ENCODE peak calls at places on chromosomes 6 and 20, in eight cellular contexts. One of them, this sample, is unnamed.

GRCh38 chr6:134464690-134465411 is 146.9 kb upstream of the SGK1 start:
- DNase-seq in neuronal stem cell: no peak
- DNase-seq in right cardiac atrium: no peak
- DNase-seq in CD4-positive, alpha-beta T cell: no peak
- DNase-seq in A549: peak; percentile 15
- DNase-seq in prostate gland: no peak
- DNase-seq in tibial artery: no peak
- DNase-seq in CD8-positive, alpha-beta T cell: no peak
- DNase-seq in this sample: no peak

GRCh38 chr20:14721926-14722325 is 384.5 kb upstream of the FLRT3 start:
- DNase-seq in CD8-positive, alpha-beta T cell: no peak
- DNase-seq in right cardiac atrium: no peak
- DNase-seq in neuronal stem cell: no peak
- DNase-seq in A549: no peak
- DNase-seq in tibial artery: no peak
- DNase-seq in prostate gland: no peak
- DNase-seq in CD4-positive, alpha-beta T cell: no peak
- DNase-seq in this sample: no peak

GRCh38 chr6:142531727-142532126 is 229.9 kb downstream of the ADGRG6 start:
- DNase-seq in tibial artery: no peak
- DNase-seq in CD8-positive, alpha-beta T cell: no peak
- DNase-seq in A549: no peak
- DNase-seq in CD4-positive, alpha-beta T cell: no peak
- DNase-seq in prostate gland: no peak
- DNase-seq in right cardiac atrium: no peak
- DNase-seq in neuronal stem cell: no peak
- DNase-seq in this sample: no peak

GRCh38 chr6:75396005-75396800 is 97.4 kb downstream of the FILIP1 start:
- DNase-seq in right cardiac atrium: no peak
- DNase-seq in A549: no peak
- DNase-seq in tibial artery: no peak
- DNase-seq in neuronal stem cell: no peak
- DNase-seq in prostate gland: no peak
- DNase-seq in CD8-positive, alpha-beta T cell: no peak
- DNase-seq in CD4-positive, alpha-beta T cell: no peak
- DNase-seq in this sample: no peak

GRCh38 chr20:36951977-36952738 is 650 bp upstream of the SAMHD1 start:
- DNase-seq in A549: no peak
- DNase-seq in tibial artery: no peak
- DNase-seq in neuronal stem cell: no peak
- DNase-seq in CD8-positive, alpha-beta T cell: no peak
- DNase-seq in right cardiac atrium: no peak
- DNase-seq in prostate gland: no peak
- DNase-seq in CD4-positive, alpha-beta T cell: no peak
- DNase-seq in this sample: no peak

GRCh38 chr6:88725111-88725711 is 238.2 kb downstream of the RNGTT start:
- DNase-seq in CD8-positive, alpha-beta T cell: no peak
- DNase-seq in A549: no peak
- DNase-seq in right cardiac atrium: peak; percentile 56
- DNase-seq in neuronal stem cell: no peak
- DNase-seq in prostate gland: no peak
- DNase-seq in CD4-positive, alpha-beta T cell: no peak
- DNase-seq in tibial artery: no peak
- DNase-seq in this sample: no peak

GRCh38 chr6:2110504-2110903 is 134.9 kb downstream of the GMDS start:
- DNase-seq in tibial artery: peak; percentile 87
- DNase-seq in CD4-positive, alpha-beta T cell: no peak
- DNase-seq in prostate gland: no peak
- DNase-seq in CD8-positive, alpha-beta T cell: no peak
- DNase-seq in right cardiac atrium: no peak
- DNase-seq in A549: no peak
- DNase-seq in neuronal stem cell: no peak
- DNase-seq in this sample: no peak

GRCh38 chr6:127103482-127103881 is 15.0 kb upstream of the RSPO3 start:
- DNase-seq in CD8-positive, alpha-beta T cell: no peak
- DNase-seq in right cardiac atrium: no peak
- DNase-seq in prostate gland: no peak
- DNase-seq in CD4-positive, alpha-beta T cell: no peak
- DNase-seq in A549: no peak
- DNase-seq in neuronal stem cell: no peak
- DNase-seq in tibial artery: no peak
- DNase-seq in this sample: no peak

GRCh38 chr6:1094306-1094705 is 217.6 kb upstream of the FOXQ1 start:
- DNase-seq in neuronal stem cell: no peak
- DNase-seq in CD4-positive, alpha-beta T cell: no peak
- DNase-seq in CD8-positive, alpha-beta T cell: no peak
- DNase-seq in prostate gland: no peak
- DNase-seq in tibial artery: no peak
- DNase-seq in right cardiac atrium: no peak
- DNase-seq in A549: no peak
- DNase-seq in this sample: no peak

GRCh38 chr6:151067684-151068596 is 171.8 kb upstream of the AKAP12 start:
- DNase-seq in CD4-positive, alpha-beta T cell: no peak
- DNase-seq in neuronal stem cell: no peak
- DNase-seq in CD8-positive, alpha-beta T cell: no peak
- DNase-seq in prostate gland: peak; percentile 25
- DNase-seq in A549: peak; percentile 74
- DNase-seq in right cardiac atrium: peak; percentile 77
- DNase-seq in tibial artery: peak; percentile 85
- DNase-seq in this sample: no peak

GRCh38 chr6:142942805-142943227 is 2.2 kb downstream of the HIVEP2 start:
- DNase-seq in CD8-positive, alpha-beta T cell: no peak
- DNase-seq in A549: peak; percentile 34
- DNase-seq in right cardiac atrium: no peak
- DNase-seq in CD4-positive, alpha-beta T cell: no peak
- DNase-seq in neuronal stem cell: no peak
- DNase-seq in tibial artery: no peak
- DNase-seq in prostate gland: no peak
- DNase-seq in this sample: no peak

GRCh38 chr6:37779111-37779800 is 40.3 kb upstream of the ZFAND3 start:
- DNase-seq in tibial artery: no peak
- DNase-seq in right cardiac atrium: peak; percentile 34
- DNase-seq in CD4-positive, alpha-beta T cell: no peak
- DNase-seq in CD8-positive, alpha-beta T cell: no peak
- DNase-seq in neuronal stem cell: no peak
- DNase-seq in prostate gland: no peak
- DNase-seq in A549: no peak
- DNase-seq in this sample: no peak

GRCh38 chr6:72724545-72724944 is 102.7 kb downstream of the KCNQ5 start:
- DNase-seq in A549: no peak
- DNase-seq in right cardiac atrium: no peak
- DNase-seq in prostate gland: no peak
- DNase-seq in CD4-positive, alpha-beta T cell: no peak
- DNase-seq in CD8-positive, alpha-beta T cell: no peak
- DNase-seq in neuronal stem cell: no peak
- DNase-seq in tibial artery: no peak
- DNase-seq in this sample: no peak

GRCh38 chr6:72716916-72717315 is 95.1 kb downstream of the KCNQ5 start:
- DNase-seq in tibial artery: no peak
- DNase-seq in CD8-positive, alpha-beta T cell: no peak
- DNase-seq in CD4-positive, alpha-beta T cell: no peak
- DNase-seq in right cardiac atrium: no peak
- DNase-seq in prostate gland: no peak
- DNase-seq in neuronal stem cell: no peak
- DNase-seq in A549: no peak
- DNase-seq in this sample: no peak

GRCh38 chr6:72721346-72721745 is 99.5 kb downstream of the KCNQ5 start:
- DNase-seq in CD4-positive, alpha-beta T cell: no peak
- DNase-seq in A549: no peak
- DNase-seq in neuronal stem cell: no peak
- DNase-seq in prostate gland: no peak
- DNase-seq in tibial artery: no peak
- DNase-seq in right cardiac atrium: no peak
- DNase-seq in CD8-positive, alpha-beta T cell: no peak
- DNase-seq in this sample: no peak

GRCh38 chr6:72715119-72715518 is 93.3 kb downstream of the KCNQ5 start:
- DNase-seq in A549: no peak
- DNase-seq in CD4-positive, alpha-beta T cell: no peak
- DNase-seq in right cardiac atrium: no peak
- DNase-seq in prostate gland: peak; percentile 34
- DNase-seq in neuronal stem cell: no peak
- DNase-seq in CD8-positive, alpha-beta T cell: no peak
- DNase-seq in tibial artery: no peak
- DNase-seq in this sample: no peak

GRCh38 chr6:72720464-72720863 is 98.6 kb downstream of the KCNQ5 start:
- DNase-seq in A549: no peak
- DNase-seq in CD4-positive, alpha-beta T cell: no peak
- DNase-seq in prostate gland: no peak
- DNase-seq in CD8-positive, alpha-beta T cell: no peak
- DNase-seq in right cardiac atrium: no peak
- DNase-seq in neuronal stem cell: no peak
- DNase-seq in tibial artery: no peak
- DNase-seq in this sample: no peak
- H3K27ac ChIP-seq in A549: no peak overlapping the region
- H3K27ac ChIP-seq in CD4-positive, alpha-beta T cell: no peak overlapping the region
- H3K27ac ChIP-seq in prostate gland: no peak overlapping the region
- H3K27ac ChIP-seq in CD8-positive, alpha-beta T cell: no peak overlapping the region
- H3K27ac ChIP-seq in right cardiac atrium: no peak overlapping the region
- H3K27ac ChIP-seq in neuronal stem cell: no peak overlapping the region
- H3K27ac ChIP-seq in tibial artery: no peak overlapping the region
- H3K27ac ChIP-seq in this sample: no peak overlapping the region

DNA sequence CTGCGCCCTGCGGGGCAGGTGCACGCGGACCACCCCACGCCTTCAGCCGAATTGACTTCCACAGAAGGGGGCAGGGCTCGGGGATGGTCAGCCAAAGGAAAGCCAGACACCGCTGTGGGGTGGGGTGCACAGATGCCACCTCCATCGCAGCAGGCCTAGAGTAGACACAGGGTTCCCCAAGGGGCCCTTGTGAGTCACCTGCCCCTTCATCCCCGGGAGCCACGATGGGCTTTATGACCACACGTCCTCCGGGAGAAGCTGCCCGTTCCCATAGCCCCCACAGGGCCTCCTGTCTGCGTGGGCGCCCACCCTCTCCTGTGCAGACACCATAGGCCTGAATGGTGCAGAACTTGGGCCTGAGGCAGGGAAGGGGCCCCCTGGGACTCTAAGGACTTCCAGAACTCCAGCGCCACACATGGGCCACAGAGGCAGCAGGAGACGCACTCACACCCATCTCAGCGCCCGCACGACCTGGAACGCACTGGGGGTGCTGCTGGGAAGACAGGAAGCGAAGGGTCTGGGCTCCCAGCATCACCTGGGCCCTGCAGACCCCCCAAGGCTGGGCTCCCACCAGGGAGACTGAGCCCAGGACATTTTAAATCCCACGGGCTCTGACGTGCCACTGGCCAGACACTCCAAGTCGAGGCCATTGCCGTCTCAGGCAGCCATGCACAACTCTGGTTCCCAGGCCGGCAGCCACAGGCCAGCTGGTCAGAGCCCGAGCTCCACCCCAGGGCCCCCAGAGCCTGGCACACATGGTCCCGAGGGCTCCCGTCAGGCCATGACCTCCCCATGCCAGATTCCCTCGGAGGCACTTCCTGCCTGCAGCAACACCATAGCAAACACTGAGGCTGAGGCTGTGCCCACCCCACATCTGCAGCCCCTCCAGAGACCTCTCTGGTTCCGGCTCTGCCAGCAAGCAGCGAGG is 134.2 kb downstream of the DLL1 start:
- DNase-seq in right cardiac atrium: peak; percentile 42
- DNase-seq in A549: no peak
- DNase-seq in prostate gland: no peak
- DNase-seq in CD4-positive, alpha-beta T cell: no peak
- DNase-seq in CD8-positive, alpha-beta T cell: no peak
- DNase-seq in tibial artery: peak; percentile 65
- DNase-seq in neuronal stem cell: no peak
- DNase-seq in this sample: no peak
- H3K27ac ChIP-seq in right cardiac atrium: no peak overlapping the region
- H3K27ac ChIP-seq in A549: no peak overlapping the region
- H3K27ac ChIP-seq in prostate gland: no peak overlapping the region
- H3K27ac ChIP-seq in CD4-positive, alpha-beta T cell: no peak overlapping the region
- H3K27ac ChIP-seq in CD8-positive, alpha-beta T cell: no peak overlapping the region
- H3K27ac ChIP-seq in tibial artery: no peak overlapping the region
- H3K27ac ChIP-seq in neuronal stem cell: no peak overlapping the region
- H3K27ac ChIP-seq in this sample: no peak overlapping the region

GRCh38 chr20:44153636-44154043 is 33.3 kb downstream of the JPH2 start:
- DNase-seq in CD4-positive, alpha-beta T cell: peak; percentile 36
- DNase-seq in prostate gland: no peak
- DNase-seq in right cardiac atrium: no peak
- DNase-seq in tibial artery: peak; percentile 78
- DNase-seq in A549: no peak
- DNase-seq in neuronal stem cell: no peak
- DNase-seq in CD8-positive, alpha-beta T cell: no peak
- DNase-seq in this sample: no peak

GRCh38 chr20:44159125-44159524 is 27.9 kb downstream of the JPH2 start:
- DNase-seq in neuronal stem cell: no peak
- DNase-seq in prostate gland: no peak
- DNase-seq in CD8-positive, alpha-beta T cell: no peak
- DNase-seq in CD4-positive, alpha-beta T cell: no peak
- DNase-seq in right cardiac atrium: no peak
- DNase-seq in A549: no peak
- DNase-seq in tibial artery: no peak
- DNase-seq in this sample: no peak

GRCh38 chr20:44151621-44152416 is 35.2 kb downstream of the JPH2 start:
- DNase-seq in A549: no peak
- DNase-seq in neuronal stem cell: no peak
- DNase-seq in tibial artery: no peak
- DNase-seq in right cardiac atrium: no peak
- DNase-seq in prostate gland: no peak
- DNase-seq in CD4-positive, alpha-beta T cell: no peak
- DNase-seq in CD8-positive, alpha-beta T cell: no peak
- DNase-seq in this sample: no peak

GRCh38 chr20:44157061-44157460 is 29.9 kb downstream of the JPH2 start:
- DNase-seq in neuronal stem cell: no peak
- DNase-seq in CD8-positive, alpha-beta T cell: no peak
- DNase-seq in right cardiac atrium: no peak
- DNase-seq in CD4-positive, alpha-beta T cell: no peak
- DNase-seq in tibial artery: no peak
- DNase-seq in prostate gland: no peak
- DNase-seq in A549: no peak
- DNase-seq in this sample: no peak

DNA sequence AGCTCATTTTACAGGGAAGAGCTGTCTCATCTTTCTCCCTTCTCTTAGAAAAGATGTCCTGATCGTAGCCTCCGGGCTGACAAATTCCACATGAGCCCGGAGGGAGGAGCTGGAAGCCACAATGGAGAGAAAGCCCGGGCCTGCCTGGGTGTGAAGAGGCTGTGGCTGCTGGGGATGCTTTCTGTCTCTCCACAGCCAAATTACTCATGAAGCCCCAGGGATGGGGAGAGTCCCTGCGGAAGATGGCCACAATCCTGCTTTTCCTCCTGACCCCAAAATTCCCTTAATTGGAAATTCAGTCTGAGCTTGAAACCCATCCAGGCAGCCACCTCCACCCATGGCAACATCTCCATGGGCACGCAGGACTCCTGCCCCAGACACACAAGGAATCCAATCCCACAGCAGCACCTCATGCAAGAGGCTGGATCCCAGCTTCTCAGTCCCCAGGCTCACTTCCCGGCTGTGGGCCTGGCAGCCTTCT is 32.4 kb downstream of the JPH2 start:
- DNase-seq in A549: no peak
- DNase-seq in right cardiac atrium: no peak
- DNase-seq in CD4-positive, alpha-beta T cell: no peak
- DNase-seq in prostate gland: no peak
- DNase-seq in tibial artery: peak; percentile 78
- DNase-seq in CD8-positive, alpha-beta T cell: no peak
- DNase-seq in neuronal stem cell: no peak
- DNase-seq in this sample: no peak
- H3K27ac ChIP-seq in A549: no peak overlapping the region
- H3K27ac ChIP-seq in right cardiac atrium: peak overlapping the region; percentile 22
- H3K27ac ChIP-seq in CD4-positive, alpha-beta T cell: no peak overlapping the region
- H3K27ac ChIP-seq in prostate gland: peak overlapping the region; percentile 28
- H3K27ac ChIP-seq in tibial artery: peak overlapping the region; percentile 92
- H3K27ac ChIP-seq in CD8-positive, alpha-beta T cell: no peak overlapping the region
- H3K27ac ChIP-seq in neuronal stem cell: peak overlapping the region; percentile 4
- H3K27ac ChIP-seq in this sample: no peak overlapping the region

GRCh38 chr6:116568111-116568510 is 3.2 kb upstream of the RWDD1 start:
- DNase-seq in prostate gland: no peak
- DNase-seq in CD8-positive, alpha-beta T cell: no peak
- DNase-seq in CD4-positive, alpha-beta T cell: no peak
- DNase-seq in tibial artery: no peak
- DNase-seq in neuronal stem cell: no peak
- DNase-seq in A549: no peak
- DNase-seq in right cardiac atrium: no peak
- DNase-seq in this sample: no peak
- H3K27ac ChIP-seq in prostate gland: no peak overlapping the region
- H3K27ac ChIP-seq in CD8-positive, alpha-beta T cell: no peak overlapping the region
- H3K27ac ChIP-seq in CD4-positive, alpha-beta T cell: no peak overlapping the region
- H3K27ac ChIP-seq in tibial artery: no peak overlapping the region
- H3K27ac ChIP-seq in neuronal stem cell: no peak overlapping the region
- H3K27ac ChIP-seq in A549: no peak overlapping the region
- H3K27ac ChIP-seq in right cardiac atrium: no peak overlapping the region
- H3K27ac ChIP-seq in this sample: no peak overlapping the region